ENCODE peak calls at places on chromosomes 11 and 22, in nine cellular contexts. One of them, this sample, is unnamed.

GRCh38 chr22:42920101-42920820 is 63.2 kb upstream of the ARFGAP3 start:
- DNase-seq in amygdala: no peak
- DNase-seq in CD8-positive, alpha-beta memory T cell: no peak
- DNase-seq in caudate nucleus: no peak
- DNase-seq in left kidney: no peak
- DNase-seq in HS-27A: peak; percentile 35
- DNase-seq in chondrocyte: peak; percentile 47
- DNase-seq in lower lobe of right lung: peak; percentile 35
- DNase-seq in GM12865: no peak
- DNase-seq in this sample: no peak

GRCh38 chr11:67695606-67696005 is 21.2 kb upstream of the ALDH3B2 start:
- DNase-seq in amygdala: no peak
- DNase-seq in lower lobe of right lung: no peak
- DNase-seq in CD8-positive, alpha-beta memory T cell: no peak
- DNase-seq in chondrocyte: no peak
- DNase-seq in GM12865: no peak
- DNase-seq in left kidney: no peak
- DNase-seq in HS-27A: no peak
- DNase-seq in caudate nucleus: no peak
- DNase-seq in this sample: no peak

GRCh38 chr11:14179126-14179820 is 179.7 kb downstream of the RRAS2 start:
- DNase-seq in GM12865: no peak
- DNase-seq in chondrocyte: no peak
- DNase-seq in amygdala: no peak
- DNase-seq in CD8-positive, alpha-beta memory T cell: no peak
- DNase-seq in caudate nucleus: no peak
- DNase-seq in HS-27A: no peak
- DNase-seq in lower lobe of right lung: no peak
- DNase-seq in left kidney: no peak
- DNase-seq in this sample: peak; percentile 52

GRCh38 chr11:114651145-114651718 is 27.1 kb upstream of the NXPE2 start:
- DNase-seq in chondrocyte: no peak
- DNase-seq in GM12865: no peak
- DNase-seq in left kidney: no peak
- DNase-seq in HS-27A: no peak
- DNase-seq in caudate nucleus: no peak
- DNase-seq in amygdala: no peak
- DNase-seq in CD8-positive, alpha-beta memory T cell: no peak
- DNase-seq in lower lobe of right lung: no peak
- DNase-seq in this sample: no peak

GRCh38 chr11:32817181-32817842 is 12.4 kb upstream of the PRRG4 start:
- DNase-seq in CD8-positive, alpha-beta memory T cell: no peak
- DNase-seq in caudate nucleus: no peak
- DNase-seq in HS-27A: no peak
- DNase-seq in left kidney: no peak
- DNase-seq in GM12865: no peak
- DNase-seq in amygdala: no peak
- DNase-seq in chondrocyte: no peak
- DNase-seq in lower lobe of right lung: no peak
- DNase-seq in this sample: no peak

GRCh38 chr11:90587896-90588295 is 365.0 kb upstream of the CHORDC1 start:
- DNase-seq in HS-27A: no peak
- DNase-seq in CD8-positive, alpha-beta memory T cell: no peak
- DNase-seq in caudate nucleus: no peak
- DNase-seq in left kidney: no peak
- DNase-seq in chondrocyte: no peak
- DNase-seq in lower lobe of right lung: no peak
- DNase-seq in GM12865: peak; percentile 21
- DNase-seq in amygdala: no peak
- DNase-seq in this sample: no peak

GRCh38 chr11:119764108-119764874 is 35.3 kb upstream of the NECTIN1 start:
- DNase-seq in lower lobe of right lung: no peak
- DNase-seq in CD8-positive, alpha-beta memory T cell: no peak
- DNase-seq in amygdala: peak; percentile 60
- DNase-seq in caudate nucleus: peak; percentile 25
- DNase-seq in HS-27A: no peak
- DNase-seq in chondrocyte: no peak
- DNase-seq in left kidney: peak; percentile 60
- DNase-seq in GM12865: no peak
- DNase-seq in this sample: no peak

GRCh38 chr22:48405741-48406140 is 1421.9 kb downstream of the BRD1 start:
- DNase-seq in lower lobe of right lung: no peak
- DNase-seq in chondrocyte: no peak
- DNase-seq in amygdala: no peak
- DNase-seq in caudate nucleus: no peak
- DNase-seq in left kidney: no peak
- DNase-seq in GM12865: no peak
- DNase-seq in CD8-positive, alpha-beta memory T cell: no peak
- DNase-seq in HS-27A: no peak
- DNase-seq in this sample: no peak

GRCh38 chr22:50700387-50701075 is 27.9 kb downstream of the SHANK3 start:
- DNase-seq in chondrocyte: peak; percentile 86
- DNase-seq in GM12865: no peak
- DNase-seq in lower lobe of right lung: peak; percentile 38
- DNase-seq in HS-27A: no peak
- DNase-seq in amygdala: no peak
- DNase-seq in CD8-positive, alpha-beta memory T cell: no peak
- DNase-seq in caudate nucleus: no peak
- DNase-seq in left kidney: peak; percentile 24
- DNase-seq in this sample: no peak

GRCh38 chr22:49269371-49269770 is 558.3 kb downstream of the BRD1 start:
- DNase-seq in left kidney: no peak
- DNase-seq in HS-27A: no peak
- DNase-seq in lower lobe of right lung: no peak
- DNase-seq in caudate nucleus: no peak
- DNase-seq in CD8-positive, alpha-beta memory T cell: no peak
- DNase-seq in chondrocyte: no peak
- DNase-seq in GM12865: no peak
- DNase-seq in amygdala: no peak
- DNase-seq in this sample: no peak

GRCh38 chr11:93528252-93528651 is 14.9 kb downstream of the SMCO4 start:
- DNase-seq in CD8-positive, alpha-beta memory T cell: no peak
- DNase-seq in amygdala: no peak
- DNase-seq in caudate nucleus: no peak
- DNase-seq in HS-27A: no peak
- DNase-seq in GM12865: no peak
- DNase-seq in lower lobe of right lung: no peak
- DNase-seq in chondrocyte: no peak
- DNase-seq in left kidney: peak; percentile 38
- DNase-seq in this sample: no peak

This sample was measured in amniotic stem cell.